ENCODE peak calls at places on chromosomes 2 and 18, in ten cellular contexts. B, G, Q, D, L, Y, C, U, R and T are unnamed samples.

GRCh38 chr18:78736015-78736690 is 243.5 kb upstream of the SALL3 start:
- DNase-seq in B (no peak), G (no peak), Q (no peak), D (peak; percentile 17), L (no peak), Y (no peak), C (no peak), U (peak; percentile 9), R (no peak), T (no peak)

GRCh38 chr2:28400434-28400833 is 7.8 kb downstream of the FOSL2 start:
- DNase-seq in B (no peak), G (no peak), Q (no peak), D (no peak), L (no peak), Y (no peak), C (no peak), U (no peak), R (no peak), T (no peak)

GRCh38 chr2:16774091-16774490 is 108.5 kb upstream of the CYRIA start:
- DNase-seq in B (no peak), G (no peak), Q (no peak), D (no peak), L (no peak), Y (no peak), C (no peak), U (no peak), R (no peak), T (no peak)

GRCh38 chr2:143955416-143956075 is 564.4 kb downstream of the ZEB2 start:
- DNase-seq in B (no peak), G (no peak), Q (peak; percentile 44), D (no peak), L (no peak), Y (no peak), C (no peak), U (no peak), R (no peak), T (peak; percentile 65)

GRCh38 chr2:112053917-112054846 is 887 bp upstream of the TMEM87B start:
- DNase-seq in B (peak; percentile 97), G (peak; percentile 100), Q (peak; percentile 87), D (peak; percentile 99), L (peak; percentile 95), Y (peak; percentile 96), C (peak; percentile 95), U (peak; percentile 99), R (peak; percentile 87), T (peak; percentile 82)

GRCh38 chr2:201704536-201704935 is 6.1 kb upstream of the MPP4 start:
- DNase-seq in B (no peak), G (no peak), Q (no peak), D (no peak), L (no peak), Y (no peak), C (no peak), U (no peak), R (no peak), T (no peak)

GRCh38 chr2:95346738-95347671 is 49.9 kb downstream of the KCNIP3 start:
- DNase-seq in B (no peak), G (no peak), Q (no peak), D (peak; percentile 25), L (no peak), Y (no peak), C (peak; percentile 19), U (peak; percentile 18), R (no peak), T (no peak)

GRCh38 chr2:181850914-181851560 is 40.5 kb upstream of the ITPRID2 start:
- DNase-seq in B (no peak), G (no peak), Q (no peak), D (no peak), L (peak; percentile 15), Y (no peak), C (no peak), U (no peak), R (no peak), T (no peak)

GRCh38 chr2:26692814-26693286 is 328 bp downstream of the KCNK3 start:
- DNase-seq in B (no peak), G (no peak), Q (no peak), D (no peak), L (no peak), Y (no peak), C (no peak), U (no peak), R (no peak), T (no peak)

GRCh38 chr2:50930726-50931125 is 101.2 kb downstream of the NRXN1 start:
- DNase-seq in B (no peak), G (no peak), Q (no peak), D (no peak), L (no peak), Y (no peak), C (no peak), U (no peak), R (no peak), T (no peak)

GRCh38 chr2:105545731-105546622 is 147.1 kb upstream of the FHL2 start:
- DNase-seq in B (peak; percentile 41), G (no peak), Q (peak; percentile 29), D (peak; percentile 78), L (peak; percentile 68), Y (peak; percentile 77), C (peak; percentile 76), U (peak; percentile 78), R (peak; percentile 44), T (no peak)

GRCh38 chr18:11872479-11873136 is 21.4 kb downstream of the CHMP1B start:
- DNase-seq in B (no peak), G (no peak), Q (no peak), D (peak; percentile 47), L (peak; percentile 32), Y (no peak), C (peak; percentile 73), U (no peak), R (peak; percentile 26), T (no peak)

GRCh38 chr2:130966149-130967019 is 126.9 kb downstream of the FAM168B start:
- DNase-seq in B (no peak), G (no peak), Q (no peak), D (no peak), L (no peak), Y (no peak), C (no peak), U (no peak), R (no peak), T (no peak)

GRCh38 chr18:59605633-59606192 is 91.5 kb downstream of the CCBE1 start:
- DNase-seq in B (no peak), G (no peak), Q (no peak), D (no peak), L (no peak), Y (no peak), C (no peak), U (no peak), R (peak; percentile 36), T (no peak)

GRCh38 chr2:219228026-219228744 is 1.3 kb downstream of the ATG9A start:
- DNase-seq in B (no peak), G (no peak), Q (no peak), D (no peak), L (peak; percentile 31), Y (no peak), C (no peak), U (no peak), R (no peak), T (no peak)

GRCh38 chr2:54723300-54724149 is at the start of gene EML6:
- DNase-seq in B (peak; percentile 97), G (peak; percentile 99), Q (peak; percentile 91), D (peak; percentile 98), L (peak; percentile 99), Y (peak; percentile 97), C (peak; percentile 96), U (peak; percentile 99), R (peak; percentile 98), T (peak; percentile 94)

GRCh38 chr2:188452084-188452483 is 160.4 kb downstream of the GULP1 start:
- DNase-seq in B (no peak), G (no peak), Q (no peak), D (no peak), L (no peak), Y (no peak), C (no peak), U (no peak), R (no peak), T (no peak)

GRCh38 chr2:147211484-147211883 is 633.3 kb upstream of the ACVR2A start:
- DNase-seq in B (no peak), G (no peak), Q (no peak), D (no peak), L (no peak), Y (no peak), C (no peak), U (no peak), R (no peak), T (no peak)

GRCh38 chr2:123073956-123074355 is 951.1 kb upstream of the CNTNAP5 start:
- DNase-seq in B (no peak), G (no peak), Q (no peak), D (no peak), L (peak; percentile 36), Y (no peak), C (no peak), U (no peak), R (no peak), T (no peak)

GRCh38 chr2:220394433-220394832 is 767.0 kb downstream of the SLC4A3 start:
- DNase-seq in B (no peak), G (no peak), Q (peak; percentile 3), D (no peak), L (no peak), Y (no peak), C (no peak), U (no peak), R (no peak), T (peak; percentile 12)

GRCh38 chr2:46469116-46469515 is 10.2 kb upstream of the TMEM247 start:
- DNase-seq in B (no peak), G (no peak), Q (no peak), D (no peak), L (no peak), Y (no peak), C (no peak), U (no peak), R (no peak), T (no peak)

GRCh38 chr2:172465417-172466334 is 38.3 kb downstream of the ITGA6 start:
- DNase-seq in B (peak; percentile 57), G (peak; percentile 50), Q (peak; percentile 72), D (peak; percentile 82), L (peak; percentile 89), Y (peak; percentile 69), C (peak; percentile 69), U (peak; percentile 86), R (peak; percentile 74), T (peak; percentile 54)

GRCh38 chr2:236769981-236770671 is 200.5 kb downstream of the ACKR3 start:
- DNase-seq in B (no peak), G (no peak), Q (peak; percentile 29), D (no peak), L (no peak), Y (no peak), C (peak; percentile 96), U (no peak), R (peak; percentile 94), T (peak; percentile 99)

GRCh38 chr2:66665124-66665984 is 230.4 kb downstream of the MEIS1 start:
- DNase-seq in B (no peak), G (no peak), Q (peak; percentile 8), D (no peak), L (no peak), Y (no peak), C (peak; percentile 24), U (no peak), R (no peak), T (peak; percentile 20)

GRCh38 chr2:97723156-97724072 is 10.0 kb downstream of the ZAP70 start:
- DNase-seq in B (no peak), G (no peak), Q (no peak), D (no peak), L (no peak), Y (no peak), C (no peak), U (no peak), R (no peak), T (no peak)

GRCh38 chr2:41896186-41896846 is 151.5 kb upstream of the PKDCC start:
- DNase-seq in B (no peak), G (no peak), Q (no peak), D (no peak), L (no peak), Y (no peak), C (no peak), U (no peak), R (no peak), T (no peak)